ENCODE peak calls at places on chromosomes 7 and 10, in four cellular contexts. E is spleen, V is mucosa of descending colon, Y is trophoblast cell. H is an unnamed sample.

GRCh38 chr10:35218339-35218955 is 91.8 kb downstream of the CREM start:
- DNase-seq in E (peak; percentile 90), V (peak; percentile 65), Y (peak; percentile 99), H (peak; percentile 90)

GRCh38 chr7:14009453-14010418 is 20.3 kb upstream of the ETV1 start:
- DNase-seq in E (no peak), V (no peak), Y (no peak), H (no peak)

GRCh38 chr10:73911553-73912004 is 647 bp downstream of the PLAU start:
- DNase-seq in E (no peak), V (peak; percentile 51), Y (no peak), H (no peak)

GRCh38 chr7:15853832-15854470 is 167.5 kb upstream of the MEOX2 start:
- DNase-seq in E (no peak), V (no peak), Y (no peak), H (no peak)

GRCh38 chr7:133489906-133490305 is 237.0 kb downstream of the EXOC4 start:
- DNase-seq in E (no peak), V (no peak), Y (peak; percentile 47), H (no peak)

GRCh38 chr10:89664206-89664605 is 19.2 kb upstream of the PANK1 start:
- DNase-seq in E (no peak), V (peak; percentile 37), Y (no peak), H (no peak)

GRCh38 chr10:78812571-78813318 is 256.0 kb upstream of the ZMIZ1 start:
- DNase-seq in E (no peak), V (no peak), Y (no peak), H (no peak)

GRCh38 chr10:7121154-7121797 is 289.6 kb downstream of the SFMBT2 start:
- DNase-seq in E (peak; percentile 87), V (peak; percentile 48), Y (peak; percentile 25), H (peak; percentile 62)

GRCh38 chr10:28793482-28793881 is 116.2 kb downstream of the BAMBI start:
- DNase-seq in E (no peak), V (no peak), Y (no peak), H (no peak)

GRCh38 chr7:5584091-5584490 is 160.5 kb upstream of the TNRC18 start:
- DNase-seq in E (no peak), V (no peak), Y (no peak), H (no peak)

GRCh38 chr7:150367677-150368097 is 935 bp upstream of the REPIN1 start:
- DNase-seq in E (no peak), V (no peak), Y (no peak), H (no peak)

GRCh38 chr7:45092100-45092930 is 3.5 kb upstream of the NACAD start:
- DNase-seq in E (no peak), V (no peak), Y (peak; percentile 31), H (no peak)

GRCh38 chr7:85176197-85176596 is 10.7 kb downstream of the SEMA3D start:
- DNase-seq in E (no peak), V (no peak), Y (no peak), H (no peak)

GRCh38 chr10:83078645-83079044 is 1060.7 kb upstream of the GHITM start:
- DNase-seq in E (no peak), V (no peak), Y (no peak), H (no peak)

GRCh38 chr10:76491216-76491615 is 1059.8 kb downstream of the LRMDA start:
- DNase-seq in E (no peak), V (no peak), Y (no peak), H (no peak)

GRCh38 chr7:100604976-100605911 is 3.1 kb downstream of the PCOLCE start:
- DNase-seq in E (peak; percentile 86), V (peak; percentile 79), Y (peak; percentile 47), H (peak; percentile 72)

GRCh38 chr7:46205478-46205877 is 284.4 kb upstream of the IGFBP3 start:
- DNase-seq in E (no peak), V (peak; percentile 41), Y (no peak), H (no peak)

GRCh38 chr10:43322769-43323168 is 48.7 kb upstream of the FXYD4 start:
- DNase-seq in E (peak; percentile 93), V (peak; percentile 94), Y (peak; percentile 69), H (peak; percentile 93)

GRCh38 chr10:78756604-78757442 is 311.9 kb upstream of the ZMIZ1 start:
- DNase-seq in E (peak; percentile 87), V (no peak), Y (peak; percentile 74), H (peak; percentile 84)

GRCh38 chr10:73577788-73578187 is 13.4 kb downstream of the USP54 start:
- DNase-seq in E (no peak), V (peak; percentile 29), Y (peak; percentile 81), H (peak; percentile 80)

GRCh38 chr10:69939481-69939880 is 113.2 kb upstream of the MACROH2A2 start:
- DNase-seq in E (no peak), V (no peak), Y (no peak), H (no peak)

GRCh38 chr10:69403519-69403918 is 13.2 kb downstream of the TACR2 start:
- DNase-seq in E (no peak), V (no peak), Y (no peak), H (no peak)

GRCh38 chr7:101814081-101814995 is 3.1 kb upstream of the CUX1 start:
- DNase-seq in E (peak; percentile 93), V (peak; percentile 82), Y (peak; percentile 60), H (peak; percentile 68)

GRCh38 chr7:118870187-118870586 is 645.7 kb downstream of the ANKRD7 start:
- DNase-seq in E (no peak), V (no peak), Y (peak; percentile 35), H (no peak)

GRCh38 chr10:65194131-65194530 is 1672.9 kb downstream of the REEP3 start:
- DNase-seq in E (no peak), V (no peak), Y (no peak), H (no peak)

GRCh38 chr7:26307226-26307625 is 15.6 kb downstream of the SNX10 start:
- DNase-seq in E (no peak), V (no peak), Y (peak; percentile 72), H (peak; percentile 66)

GRCh38 chr10:71569775-71570588 is 149.6 kb downstream of the C10orf105 start:
- DNase-seq in E (peak; percentile 85), V (peak; percentile 70), Y (peak; percentile 86), H (peak; percentile 87)

GRCh38 chr10:48600645-48601505 is 4.0 kb downstream of the ARHGAP22 start:
- DNase-seq in E (no peak), V (no peak), Y (no peak), H (peak; percentile 30)

GRCh38 chr10:75195035-75195763 is 15.4 kb upstream of the VDAC2 start:
- DNase-seq in E (no peak), V (no peak), Y (no peak), H (no peak)

GRCh38 chr10:48458662-48459048 is 146.2 kb downstream of the ARHGAP22 start:
- DNase-seq in E (no peak), V (no peak), Y (no peak), H (peak; percentile 43)

GRCh38 chr7:136884492-136884891 is 16.0 kb downstream of the CHRM2 start:
- DNase-seq in E (no peak), V (no peak), Y (no peak), H (no peak)

GRCh38 chr7:82382276-82382675 is 61.3 kb downstream of the CACNA2D1 start:
- DNase-seq in E (no peak), V (no peak), Y (no peak), H (no peak)

GRCh38 chr7:6462094-6462493 is 14.3 kb upstream of the DAGLB start:
- DNase-seq in E (no peak), V (no peak), Y (no peak), H (peak; percentile 19)

GRCh38 chr7:66043681-66044497 is 31.7 kb upstream of the ASL start:
- DNase-seq in E (peak; percentile 87), V (peak; percentile 84), Y (peak; percentile 68), H (peak; percentile 84)

GRCh38 chr7:117134885-117135552 is 181.7 kb downstream of the ST7 start:
- DNase-seq in E (no peak), V (no peak), Y (no peak), H (peak; percentile 47)

GRCh38 chr7:117137868-117138267 is 184.6 kb downstream of the ST7 start:
- DNase-seq in E (no peak), V (no peak), Y (peak; percentile 44), H (no peak)

GRCh38 chr7:117133125-117133524 is 179.8 kb downstream of the ST7 start:
- DNase-seq in E (no peak), V (no peak), Y (no peak), H (no peak)

GRCh38 chr7:117138474-117138873 is 184.4 kb downstream of the WNT2 start:
- DNase-seq in E (no peak), V (no peak), Y (no peak), H (no peak)

DNA sequence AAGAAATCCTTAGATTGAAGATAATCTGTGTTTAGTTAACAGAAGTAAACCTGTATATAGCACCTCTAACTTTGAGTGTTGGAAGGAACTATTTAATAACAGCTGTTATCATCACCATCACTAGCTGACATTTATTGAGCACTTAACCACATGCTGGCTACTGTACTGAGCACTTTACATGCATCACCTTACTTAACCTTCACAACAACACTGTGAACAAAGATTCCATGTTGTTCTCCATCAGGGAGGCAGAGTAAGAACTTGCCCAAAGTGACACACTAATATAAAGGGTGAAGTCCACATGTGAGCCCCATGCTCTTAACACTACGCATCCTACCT is 182.2 kb downstream of the ST7 start:
- DNase-seq in E (no peak), V (no peak), Y (no peak), H (no peak)
- H3K4me1 ChIP-seq in E (peaks cover 4% of the 10 kb centered on the region), V (no peaks in the 10 kb centered on the region), Y (no peaks in the 10 kb centered on the region), H (no peaks in the 10 kb centered on the region)

DNA sequence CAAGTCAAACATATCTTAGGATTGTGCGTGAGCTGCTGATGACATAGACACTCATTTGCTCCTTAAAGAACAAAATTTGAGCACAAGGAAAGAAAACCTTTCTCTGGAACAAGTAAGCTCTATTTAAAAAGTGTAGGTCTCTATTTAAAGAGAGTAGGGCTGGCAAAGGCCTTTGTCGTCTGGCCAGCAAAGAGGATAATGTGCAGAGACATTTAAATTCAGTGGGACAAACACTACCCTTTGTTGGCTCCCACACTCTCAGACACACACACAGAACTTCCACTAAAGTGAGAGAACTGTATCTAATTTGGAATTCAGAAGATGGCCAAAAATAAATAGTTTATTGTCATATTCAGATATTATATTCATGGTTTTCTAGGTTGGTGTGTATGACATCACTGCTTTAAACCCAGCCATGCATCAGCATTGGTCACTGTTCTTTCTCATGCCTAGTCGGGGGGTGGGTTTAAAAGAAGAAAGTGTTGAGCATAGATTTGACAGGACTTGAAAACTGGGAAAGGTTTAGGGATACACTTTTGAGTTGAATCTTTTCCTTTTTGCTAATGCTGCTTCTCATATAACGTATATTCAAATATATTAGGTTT is 49.5 kb upstream of the HDAC9 start:
- DNase-seq in E (no peak), V (no peak), Y (no peak), H (no peak)
- H3K4me1 ChIP-seq in E (no peaks in the 10 kb centered on the region), V (no peaks in the 10 kb centered on the region), Y (no peaks in the 10 kb centered on the region), H (no peaks in the 10 kb centered on the region)

GRCh38 chr10:103872137-103872933 is 17.0 kb upstream of the SH3PXD2A start:
- DNase-seq in E (no peak), V (no peak), Y (peak; percentile 83), H (no peak)
- H3K4me1 ChIP-seq in E (no peaks in the 10 kb centered on the region), V (no peaks in the 10 kb centered on the region), Y (peaks cover 11% of the 10 kb centered on the region), H (no peaks in the 10 kb centered on the region)

GRCh38 chr7:116954443-116954838 is 1.1 kb downstream of the ST7 start:
- DNase-seq in E (no peak), V (no peak), Y (no peak), H (no peak)

GRCh38 chr7:116955801-116956514 is 2.7 kb downstream of the ST7 start:
- DNase-seq in E (no peak), V (no peak), Y (peak; percentile 65), H (no peak)

GRCh38 chr7:116955340-116955739 is 2.0 kb downstream of the ST7 start:
- DNase-seq in E (no peak), V (no peak), Y (no peak), H (no peak)

GRCh38 chr7:116957874-116958273 is 4.6 kb downstream of the ST7 start:
- DNase-seq in E (no peak), V (no peak), Y (no peak), H (no peak)

DNA sequence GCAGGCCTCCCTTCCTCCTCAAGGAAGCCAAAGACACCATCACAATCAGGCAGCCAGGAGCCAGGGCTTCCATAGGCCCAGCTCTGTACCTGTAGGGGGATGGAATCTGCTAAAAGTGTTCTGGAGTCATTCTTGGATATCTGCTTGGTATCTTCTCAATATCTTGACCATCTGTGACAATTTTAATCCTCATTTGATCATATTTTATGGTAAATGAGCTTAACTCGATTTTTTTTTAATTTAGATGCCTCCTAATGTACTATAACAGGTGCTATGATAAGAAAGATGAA is 3.2 kb downstream of the ST7 start:
- DNase-seq in E (no peak), V (no peak), Y (no peak), H (no peak)
- H3K4me1 ChIP-seq in E (peaks cover 27% of the 10 kb centered on the region), V (peaks cover 15% of the 10 kb centered on the region), Y (peaks cover 2% of the 10 kb centered on the region), H (peaks cover 2% of the 10 kb centered on the region)